ENCODE peak calls at places on chromosomes 7 and 10, in five cellular contexts. S, T, J, U and N are unnamed samples.

GRCh38 chr10:103609231-103610082 is 116.0 kb downstream of the NEURL1 start:
- DNase-seq in S (no peak), T (no peak), J (no peak), U (no peak), N (no peak)

GRCh38 chr10:30637881-30638467 is 8.4 kb upstream of the LYZL2 start:
- DNase-seq in S (no peak), T (no peak), J (peak), U (no peak), N (no peak)

GRCh38 chr10:125672884-125673283 is 10.1 kb downstream of the TEX36 start:
- DNase-seq in S (no peak), T (no peak), J (no peak), U (no peak), N (no peak)

GRCh38 chr7:12229046-12229445 is 18.0 kb downstream of the TMEM106B start:
- DNase-seq in S (no peak), T (no peak), J (no peak), U (no peak), N (no peak)

GRCh38 chr7:152706465-152706864 is 30.5 kb upstream of the XRCC2 start:
- DNase-seq in S (no peak), T (no peak), J (no peak), U (no peak), N (no peak)

GRCh38 chr7:36010656-36011587 is 142.1 kb upstream of the EEPD1 start:
- DNase-seq in S (no peak), T (no peak), J (no peak), U (no peak), N (no peak)

GRCh38 chr10:124569623-124570470 is 108.2 kb downstream of the LHPP start:
- DNase-seq in S (no peak), T (no peak), J (no peak), U (no peak), N (no peak)

GRCh38 chr10:132059760-132060508 is 5.8 kb upstream of the JAKMIP3 start:
- DNase-seq in S (no peak), T (no peak), J (no peak), U (peak), N (peak)

GRCh38 chr7:28192786-28193581 is 12.4 kb upstream of the JAZF1 start:
- DNase-seq in S (no peak), T (no peak), J (no peak), U (no peak), N (no peak)

GRCh38 chr7:75734586-75735047 is 4.1 kb downstream of the HIP1 start:
- DNase-seq in S (peak), T (no peak), J (peak), U (no peak), N (no peak)

GRCh38 chr7:40306596-40306995 is 171.8 kb downstream of the SUGCT start:
- DNase-seq in S (no peak), T (no peak), J (no peak), U (no peak), N (no peak)

GRCh38 chr7:70884446-70884764 is 247.5 kb upstream of the GALNT17 start:
- DNase-seq in S (no peak), T (no peak), J (no peak), U (no peak), N (no peak)

GRCh38 chr7:71019703-71020102 is 112.2 kb upstream of the GALNT17 start:
- DNase-seq in S (no peak), T (no peak), J (no peak), U (no peak), N (no peak)

GRCh38 chr10:31630866-31631567 is 297.6 kb downstream of the ARHGAP12 start:
- DNase-seq in S (no peak), T (no peak), J (no peak), U (no peak), N (no peak)

GRCh38 chr7:83271212-83272099 is 108.8 kb upstream of the PCLO start:
- DNase-seq in S (no peak), T (no peak), J (peak), U (no peak), N (no peak)

GRCh38 chr7:17971392-17971791 is 31.1 kb upstream of the SNX13 start:
- DNase-seq in S (no peak), T (no peak), J (no peak), U (no peak), N (no peak)

GRCh38 chr7:70838292-70838907 is 293.5 kb upstream of the GALNT17 start:
- DNase-seq in S (no peak), T (no peak), J (no peak), U (no peak), N (no peak)

GRCh38 chr7:68440870-68441269 is 1157.4 kb upstream of the AUTS2 start:
- DNase-seq in S (no peak), T (no peak), J (no peak), U (no peak), N (no peak)

GRCh38 chr10:56823849-56824248 is 462.8 kb upstream of the ZWINT start:
- DNase-seq in S (peak), T (no peak), J (peak), U (no peak), N (no peak)

GRCh38 chr10:24756283-24756682 is 32.6 kb upstream of the ARHGAP21 start:
- DNase-seq in S (no peak), T (no peak), J (no peak), U (no peak), N (no peak)

GRCh38 chr7:27159278-27160146 is 3.0 kb upstream of the HOXA7 start:
- DNase-seq in S (no peak), T (peak), J (no peak), U (peak), N (no peak)

GRCh38 chr7:84975586-84976185 is 211.2 kb downstream of the SEMA3D start:
- DNase-seq in S (no peak), T (no peak), J (no peak), U (no peak), N (no peak)

GRCh38 chr7:41881313-41882130 is 178.6 kb upstream of the INHBA start:
- DNase-seq in S (no peak), T (peak), J (no peak), U (no peak), N (no peak)
- TF ChIP-seq EP300 in S (no peak), T (no peak), J (no peak), U (no peak), N (no peak)

GRCh38 chr7:19709249-19709578 is 377 bp upstream of the POLR1F start:
- DNase-seq in S (no peak), T (no peak), J (no peak), U (no peak), N (no peak)
- TF ChIP-seq EP300 in S (no peak), T (no peak), J (no peak), U (no peak), N (no peak)

GRCh38 chr7:100705753-100706671 is at the start of gene POP7:
- DNase-seq in S (peak), T (peak), J (peak), U (peak), N (peak)
- TF ChIP-seq EP300 in S (peak), T (no peak), J (no peak), U (no peak), N (no peak)

DNA sequence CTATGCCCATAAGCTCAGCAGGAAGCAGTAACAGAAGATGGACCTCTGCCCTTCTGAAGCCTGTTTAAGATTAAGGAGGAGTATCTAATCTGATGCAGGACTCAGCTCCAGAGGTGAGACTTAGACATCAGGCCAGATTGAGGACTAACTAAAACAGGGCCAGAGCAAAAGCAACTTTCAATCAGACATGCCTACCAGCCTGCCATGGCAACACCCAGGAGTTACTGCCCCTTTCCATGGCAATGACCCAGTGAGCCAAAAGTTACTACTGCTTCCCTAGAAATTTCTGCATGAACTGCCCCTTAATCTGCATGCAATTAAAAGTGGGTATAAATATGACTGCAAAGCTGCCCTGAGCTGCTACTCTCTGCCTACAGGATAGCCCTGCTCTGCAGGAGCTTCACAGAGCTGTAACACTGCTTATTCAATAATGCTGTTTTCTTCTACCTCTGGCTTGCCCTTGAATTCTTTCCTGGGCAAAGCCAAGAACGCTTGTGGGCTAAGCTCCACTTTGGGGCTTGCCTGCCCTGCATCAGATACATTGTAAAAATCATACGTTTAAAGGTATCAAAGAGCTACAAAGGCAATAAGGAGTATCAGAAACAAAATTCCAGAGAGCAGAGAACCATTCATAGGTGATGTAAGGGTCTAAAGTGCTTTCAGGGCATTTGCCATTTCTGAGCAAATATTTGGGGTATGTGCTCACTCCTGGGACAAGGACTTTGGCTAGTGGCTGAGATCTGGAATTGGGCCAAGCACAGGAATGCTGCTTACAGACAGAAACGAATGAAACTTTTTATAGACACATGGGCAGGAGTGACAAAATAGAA is 24.9 kb upstream of the CNNM1 start:
- DNase-seq in S (no peak), T (no peak), J (peak), U (no peak), N (no peak)
- TF ChIP-seq EP300 in S (no peak), T (no peak), J (no peak), U (no peak), N (no peak)

GRCh38 chr10:96089116-96089515 is 41.0 kb upstream of the ZNF518A start:
- DNase-seq in S (no peak), T (no peak), J (peak), U (no peak), N (no peak)

GRCh38 chr10:96089670-96090462 is 40.2 kb upstream of the ZNF518A start:
- DNase-seq in S (peak), T (peak), J (peak), U (peak), N (peak)

GRCh38 chr10:96092999-96093767 is 36.9 kb upstream of the ZNF518A start:
- DNase-seq in S (no peak), T (no peak), J (no peak), U (no peak), N (no peak)

GRCh38 chr10:96093948-96094347 is 36.1 kb upstream of the ZNF518A start:
- DNase-seq in S (no peak), T (no peak), J (no peak), U (no peak), N (no peak)

DNA sequence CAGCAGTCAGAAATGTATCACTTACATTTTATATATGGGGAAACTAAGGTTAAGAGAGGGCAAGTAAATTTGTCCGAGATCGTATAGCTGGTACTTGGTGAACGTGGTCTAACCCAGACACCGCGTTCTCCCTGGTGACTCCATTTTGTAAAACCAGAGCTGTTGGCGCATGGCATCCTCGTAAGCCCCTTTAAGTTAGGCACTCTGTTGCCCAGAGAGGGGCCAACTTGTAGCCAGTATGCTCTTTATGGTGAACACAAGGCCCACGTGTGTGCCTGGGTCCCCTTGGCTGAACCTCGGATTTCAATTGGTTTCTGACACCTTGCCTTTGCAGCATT is 39.7 kb upstream of the ZNF518A start:
- DNase-seq in S (no peak), T (peak), J (no peak), U (no peak), N (no peak)
- TF ChIP-seq EP300 in S (no peak), T (no peak), J (no peak), U (no peak), N (no peak)